ENCODE peak calls at places on chromosomes 4 and X, in nine cellular contexts. F is GM23248; K is stomach; H is heart right ventricle; P is heart left ventricle; W is uterus; X is brain microvascular endothelial cell; T is RWPE1; R is CD4-positive, alpha-beta T cell. I is an unnamed sample.
A peak's percentile ranks its signal among the peaks of the same experiment; 100 is the strongest.

GRCh38 chr4:71287305-71287704 is 51.5 kb upstream of the SLC4A4 start:
- DNase-seq in F (peak; percentile 49), K (no peak), H (no peak), P (no peak), W (no peak), X (no peak), T (no peak), R (no peak), I (no peak)

GRCh38 chr4:152310223-152310622 is 225.7 kb downstream of the FBXW7 start:
- DNase-seq in F (peak; percentile 37), K (no peak), H (no peak), P (no peak), W (no peak), X (peak; percentile 78), T (no peak), R (no peak), I (no peak)

GRCh38 chr4:57499786-57500185 is 389.6 kb upstream of the IGFBP7 start:
- DNase-seq in F (peak; percentile 32), K (no peak), H (no peak), P (no peak), W (no peak), X (peak; percentile 58), T (peak; percentile 24), R (no peak), I (no peak)

GRCh38 chrX:39982927-39983326 is 114.8 kb downstream of the BCOR start:
- DNase-seq in F (no peak), K (no peak), H (no peak), P (no peak), W (no peak), X (no peak), T (no peak), R (no peak), I (no peak)

GRCh38 chr4:122537388-122538135 is 81.0 kb upstream of the IL2 start:
- DNase-seq in F (no peak), K (no peak), H (no peak), P (no peak), W (no peak), X (no peak), T (no peak), R (no peak), I (no peak)

GRCh38 chrX:22699591-22700091 is 300.1 kb upstream of the DDX53 start:
- DNase-seq in F (peak; percentile 87), K (no peak), H (no peak), P (no peak), W (no peak), X (peak; percentile 6), T (no peak), R (no peak), I (no peak)

GRCh38 chr4:14345356-14345775 is 656.9 kb upstream of the CPEB2 start:
- DNase-seq in F (peak; percentile 65), K (no peak), H (no peak), P (no peak), W (no peak), X (peak; percentile 54), T (peak; percentile 5), R (no peak), I (no peak)

GRCh38 chr4:154590329-154591006 is at the start of gene FGA:
- DNase-seq in F (no peak), K (no peak), H (no peak), P (no peak), W (no peak), X (no peak), T (no peak), R (no peak), I (no peak)

GRCh38 chr4:25209702-25210101 is 24.1 kb upstream of the PI4K2B start:
- DNase-seq in F (no peak), K (no peak), H (no peak), P (no peak), W (no peak), X (no peak), T (no peak), R (no peak), I (no peak)

GRCh38 chrX:30513284-30513683 is 64.3 kb downstream of the TASL start:
- DNase-seq in F (peak; percentile 12), K (no peak), H (no peak), P (no peak), W (no peak), X (no peak), T (no peak), R (no peak), I (no peak)

GRCh38 chrX:43096830-43097229 is 318.9 kb upstream of the PPP1R2C start:
- DNase-seq in F (no peak), K (no peak), H (no peak), P (no peak), W (no peak), X (no peak), T (no peak), R (no peak), I (no peak)

GRCh38 chr4:152806492-152807125 is 26.9 kb downstream of the ARFIP1 start:
- DNase-seq in F (no peak), K (no peak), H (no peak), P (no peak), W (no peak), X (no peak), T (no peak), R (no peak), I (no peak)

GRCh38 chrX:130145123-130145522 is 20.5 kb downstream of the AIFM1 start:
- DNase-seq in F (no peak), K (no peak), H (no peak), P (no peak), W (no peak), X (no peak), T (no peak), R (no peak), I (no peak)

GRCh38 chr4:1470816-1471442 is 64.7 kb upstream of the NKX1-1 start:
- DNase-seq in F (no peak), K (no peak), H (peak; percentile 6), P (no peak), W (peak; percentile 8), X (no peak), T (no peak), R (no peak), I (no peak)

GRCh38 chr4:6986067-6986780 is 56.9 kb upstream of the TADA2B start:
- DNase-seq in F (peak; percentile 74), K (no peak), H (peak; percentile 47), P (peak; percentile 73), W (no peak), X (peak; percentile 84), T (peak; percentile 21), R (no peak), I (peak; percentile 66)

GRCh38 chr4:158025131-158025530 is 147.7 kb downstream of the GASK1B start:
- DNase-seq in F (peak; percentile 53), K (no peak), H (no peak), P (no peak), W (no peak), X (peak; percentile 21), T (peak; percentile 50), R (no peak), I (no peak)

GRCh38 chr4:40486534-40486933 is 143.1 kb downstream of the RBM47 start:
- DNase-seq in F (peak; percentile 45), K (no peak), H (no peak), P (no peak), W (no peak), X (no peak), T (peak; percentile 44), R (no peak), I (no peak)

GRCh38 chr4:39568805-39569204 is 41.6 kb upstream of the UGDH start:
- DNase-seq in F (no peak), K (no peak), H (no peak), P (no peak), W (no peak), X (no peak), T (peak; percentile 63), R (no peak), I (no peak)

GRCh38 chrX:153827016-153827415 is 3.3 kb downstream of the PDZD4 start:
- DNase-seq in F (no peak), K (no peak), H (no peak), P (no peak), W (no peak), X (no peak), T (no peak), R (no peak), I (no peak)

GRCh38 chr4:55089922-55090321 is 35.5 kb downstream of the KDR start:
- DNase-seq in F (no peak), K (no peak), H (no peak), P (peak; percentile 37), W (no peak), X (no peak), T (no peak), R (no peak), I (no peak)

GRCh38 chrX:103861200-103861599 is 29.1 kb upstream of the RAB9B start:
- DNase-seq in F (no peak), K (no peak), H (no peak), P (no peak), W (no peak), X (no peak), T (peak; percentile 4), R (no peak), I (no peak)

GRCh38 chr4:8316911-8317351 is 47.4 kb downstream of the HTRA3 start:
- DNase-seq in F (no peak), K (peak; percentile 18), H (no peak), P (no peak), W (peak; percentile 13), X (no peak), T (no peak), R (no peak), I (peak; percentile 52)
- H3K27ac ChIP-seq in F (no peak overlapping the region), K (peak overlapping the region; percentile 54), H (no peak overlapping the region), P (peak overlapping the region; percentile 24), W (peak overlapping the region; percentile 53), X (no peak overlapping the region), T (peak overlapping the region; percentile 86), R (no peak overlapping the region), I (no peak overlapping the region)

GRCh38 chr4:87478732-87479250 is 50.4 kb downstream of the SPARCL1 start:
- DNase-seq in F (no peak), K (no peak), H (no peak), P (no peak), W (no peak), X (no peak), T (no peak), R (no peak), I (no peak)
- H3K27ac ChIP-seq in F (no peak overlapping the region), K (no peak overlapping the region), H (no peak overlapping the region), P (no peak overlapping the region), W (peak overlapping the region; percentile 53), X (no peak overlapping the region), T (no peak overlapping the region), R (no peak overlapping the region), I (no peak overlapping the region)

DNA sequence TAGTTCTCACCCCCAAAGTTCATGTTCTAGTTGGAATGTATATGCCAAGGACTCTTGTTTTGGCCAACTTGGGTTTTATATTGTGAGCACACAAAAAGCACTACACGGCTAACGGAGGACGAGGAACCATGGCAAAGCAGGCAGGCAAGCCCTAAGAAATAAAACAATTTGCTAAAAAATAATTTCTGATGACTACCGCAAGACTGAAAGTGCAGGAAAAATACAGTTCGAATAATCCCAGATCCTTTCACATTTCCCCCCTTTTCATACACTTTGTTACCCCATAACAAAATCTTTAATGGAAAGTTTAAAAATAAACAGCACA is 12.2 kb upstream of the PITX2 start:
- DNase-seq in F (no peak), K (no peak), H (no peak), P (no peak), W (no peak), X (no peak), T (no peak), R (no peak), I (no peak)
- H3K27ac ChIP-seq in F (no peak overlapping the region), K (no peak overlapping the region), H (no peak overlapping the region), P (no peak overlapping the region), W (no peak overlapping the region), X (no peak overlapping the region), T (no peak overlapping the region), R (no peak overlapping the region), I (no peak overlapping the region)

GRCh38 chr4:177511611-177512010 is 69.4 kb upstream of the AGA start:
- DNase-seq in F (no peak), K (peak; percentile 70), H (no peak), P (no peak), W (no peak), X (no peak), T (peak; percentile 75), R (no peak), I (no peak)
- H3K27ac ChIP-seq in F (no peak overlapping the region), K (no peak overlapping the region), H (no peak overlapping the region), P (no peak overlapping the region), W (no peak overlapping the region), X (no peak overlapping the region), T (no peak overlapping the region), R (no peak overlapping the region), I (no peak overlapping the region)